ENCODE peak calls at places on chromosome 14, in nine cellular contexts. L is Karpas-422, A is fibroblast of lung, R is upper lobe of right lung, Y is psoas muscle, H is PC-3, I is BE2C, V is cardiac muscle cell, P is SK-N-SH. Q is an unnamed sample.
A peak's percentile ranks its signal among the peaks of the same experiment; 100 is the strongest.

GRCh38 chr14:103177376-103177775 is 54.1 kb downstream of the TNFAIP2 start:
- DNase-seq in L (peak; percentile 30), A (no peak), R (peak; percentile 54), Y (no peak), H (no peak), I (no peak), V (no peak), P (no peak), Q (no peak)

GRCh38 chr14:57066887-57067513 is 201.7 kb downstream of the EXOC5 start:
- DNase-seq in L (peak; percentile 82), A (peak; percentile 0), R (peak; percentile 68), Y (no peak), H (peak; percentile 79), I (peak; percentile 59), V (peak; percentile 68), P (peak; percentile 60), Q (peak; percentile 57)

GRCh38 chr14:69675246-69675583 is 63.8 kb downstream of the SUSD6 start:
- DNase-seq in L (no peak), A (no peak), R (no peak), Y (no peak), H (no peak), I (no peak), V (no peak), P (no peak), Q (no peak)

GRCh38 chr14:99191663-99192621 is 80.1 kb downstream of the BCL11B start:
- DNase-seq in L (no peak), A (peak; percentile 84), R (no peak), Y (peak; percentile 60), H (peak; percentile 53), I (no peak), V (no peak), P (no peak), Q (no peak)

GRCh38 chr14:21921453-21921852 is 247.8 kb upstream of the OR4E1 start:
- DNase-seq in L (no peak), A (no peak), R (no peak), Y (no peak), H (peak; percentile 17), I (no peak), V (no peak), P (no peak), Q (no peak)

GRCh38 chr14:58598028-58598850 is 39.5 kb upstream of the DACT1 start:
- DNase-seq in L (no peak), A (no peak), R (no peak), Y (no peak), H (no peak), I (no peak), V (no peak), P (no peak), Q (no peak)

GRCh38 chr14:60722836-60723217 is 1.3 kb downstream of the SIX4 start:
- DNase-seq in L (peak; percentile 78), A (peak; percentile 33), R (peak; percentile 61), Y (no peak), H (no peak), I (no peak), V (peak; percentile 65), P (no peak), Q (no peak)

GRCh38 chr14:32724864-32725550 is 213.7 kb upstream of the NPAS3 start:
- DNase-seq in L (no peak), A (peak; percentile 93), R (no peak), Y (no peak), H (peak; percentile 7), I (no peak), V (no peak), P (no peak), Q (no peak)

GRCh38 chr14:86423212-86423611 is 893.3 kb downstream of the FLRT2 start:
- DNase-seq in L (no peak), A (no peak), R (no peak), Y (no peak), H (no peak), I (no peak), V (no peak), P (no peak), Q (no peak)

GRCh38 chr14:50011242-50011641 is 105.1 kb downstream of the VCPKMT start:
- DNase-seq in L (no peak), A (no peak), R (no peak), Y (no peak), H (no peak), I (no peak), V (no peak), P (no peak), Q (no peak)

GRCh38 chr14:34971381-34971780 is 11.4 kb upstream of the SRP54 start:
- DNase-seq in L (no peak), A (peak; percentile 52), R (no peak), Y (no peak), H (peak; percentile 63), I (no peak), V (no peak), P (no peak), Q (no peak)

GRCh38 chr14:95200404-95200803 is 43.1 kb upstream of the DICER1 start:
- DNase-seq in L (no peak), A (no peak), R (peak; percentile 87), Y (no peak), H (no peak), I (no peak), V (peak; percentile 85), P (no peak), Q (no peak)

GRCh38 chr14:89957791-89958190 is 2.1 kb downstream of the TDP1 start:
- DNase-seq in L (no peak), A (peak; percentile 45), R (no peak), Y (no peak), H (peak; percentile 21), I (no peak), V (no peak), P (no peak), Q (no peak)

GRCh38 chr14:91877376-91877775 is 10.0 kb upstream of the TC2N start:
- DNase-seq in L (no peak), A (no peak), R (peak; percentile 34), Y (no peak), H (no peak), I (no peak), V (no peak), P (no peak), Q (no peak)
- H3K36me3 ChIP-seq in L (no peaks in the 10 kb centered on the region), A (peaks cover 6% of the 10 kb centered on the region), R (peaks cover 26% of the 10 kb centered on the region), Y (no peaks in the 10 kb centered on the region), H (no peaks in the 10 kb centered on the region), I (no peaks in the 10 kb centered on the region), V (no peaks in the 10 kb centered on the region), P (peaks cover 67% of the 10 kb centered on the region), Q (no peaks in the 10 kb centered on the region)

GRCh38 chr14:20628063-20628854 is 13.2 kb downstream of the OR6S1 start:
- DNase-seq in L (no peak), A (no peak), R (no peak), Y (no peak), H (no peak), I (no peak), V (no peak), P (no peak), Q (no peak)

GRCh38 chr14:20626274-20626673 is 15.2 kb downstream of the OR6S1 start:
- DNase-seq in L (no peak), A (no peak), R (no peak), Y (no peak), H (no peak), I (no peak), V (no peak), P (no peak), Q (no peak)

GRCh38 chr14:20624495-20625070 is 16.9 kb downstream of the OR6S1 start:
- DNase-seq in L (peak; percentile 49), A (peak; percentile 67), R (peak; percentile 86), Y (peak; percentile 69), H (no peak), I (peak; percentile 60), V (peak; percentile 49), P (no peak), Q (no peak)

GRCh38 chr14:20630340-20631022 is 11.0 kb downstream of the OR6S1 start:
- DNase-seq in L (no peak), A (peak; percentile 27), R (no peak), Y (no peak), H (peak; percentile 85), I (peak; percentile 49), V (peak; percentile 40), P (no peak), Q (no peak)

DNA sequence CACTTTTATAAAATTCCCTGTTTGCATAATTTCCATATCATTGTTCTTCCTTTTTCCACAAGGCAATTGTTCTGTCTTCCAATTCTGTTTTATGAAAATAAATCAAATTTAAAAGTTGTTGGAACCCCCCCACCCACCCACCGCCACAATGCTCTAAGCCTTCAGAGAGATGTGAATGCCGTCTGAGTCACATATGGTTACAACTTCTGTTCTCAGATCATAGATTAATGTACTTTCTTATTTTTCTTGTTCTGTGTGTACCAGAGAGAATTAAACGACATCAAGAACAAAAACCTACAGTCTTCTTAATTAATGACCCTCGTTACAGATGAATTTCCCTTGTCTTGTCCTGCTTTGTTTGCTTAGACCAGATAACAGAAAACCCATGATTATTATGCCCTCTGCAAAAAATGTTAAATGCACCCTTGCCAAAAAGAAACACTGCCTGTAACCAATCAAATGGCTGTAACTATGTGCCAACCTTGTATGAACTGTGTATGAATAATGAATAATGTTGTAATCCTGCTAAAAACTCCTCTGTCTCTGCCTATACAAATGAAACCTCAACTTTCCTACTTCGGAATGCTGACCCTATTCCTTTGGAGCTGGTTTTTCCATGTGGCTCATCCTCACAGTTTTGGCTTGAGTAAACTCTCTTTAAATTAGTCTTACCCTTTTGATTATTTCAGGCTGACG is 14.0 kb downstream of the OR6S1 start:
- DNase-seq in L (no peak), A (no peak), R (no peak), Y (no peak), H (peak; percentile 46), I (no peak), V (no peak), P (no peak), Q (no peak)
- H3K4me1 ChIP-seq in L (peaks cover 21% of the 10 kb centered on the region), A (peaks cover 6% of the 10 kb centered on the region), R (peaks cover 35% of the 10 kb centered on the region), Y (peaks cover 28% of the 10 kb centered on the region), H (peaks cover 21% of the 10 kb centered on the region), I (no peaks in the 10 kb centered on the region), V (no peaks in the 10 kb centered on the region), P (no peaks in the 10 kb centered on the region), Q (no peaks in the 10 kb centered on the region)

DNA sequence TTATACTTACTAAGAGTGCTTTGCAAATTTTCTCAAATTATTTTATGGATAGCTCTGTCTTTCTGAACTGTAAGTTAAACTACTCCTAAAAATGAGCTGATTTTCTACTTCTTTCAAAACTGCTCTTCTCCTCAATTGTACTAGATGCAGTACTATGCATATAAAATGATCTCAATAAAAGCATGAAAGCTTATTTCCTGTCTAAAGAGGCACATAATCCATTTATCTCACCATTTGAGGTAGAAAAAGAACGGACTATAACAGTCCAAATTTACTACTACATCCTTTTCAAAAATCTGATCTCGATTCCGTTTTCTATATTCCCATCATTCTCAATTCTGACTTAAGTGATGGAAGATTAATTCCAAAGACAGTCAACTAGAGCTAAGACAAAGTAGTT is 14.4 kb downstream of the SLIRP start:
- DNase-seq in L (no peak), A (no peak), R (no peak), Y (no peak), H (no peak), I (no peak), V (no peak), P (no peak), Q (no peak)
- H3K36me3 ChIP-seq in L (peaks cover 53% of the 10 kb centered on the region), A (peaks cover 3% of the 10 kb centered on the region), R (peaks cover 100% of the 10 kb centered on the region), Y (peaks cover 100% of the 10 kb centered on the region), H (peaks cover 59% of the 10 kb centered on the region), I (peaks cover 96% of the 10 kb centered on the region), V (peaks cover 79% of the 10 kb centered on the region), P (peaks cover 53% of the 10 kb centered on the region), Q (peaks cover 64% of the 10 kb centered on the region)

DNA sequence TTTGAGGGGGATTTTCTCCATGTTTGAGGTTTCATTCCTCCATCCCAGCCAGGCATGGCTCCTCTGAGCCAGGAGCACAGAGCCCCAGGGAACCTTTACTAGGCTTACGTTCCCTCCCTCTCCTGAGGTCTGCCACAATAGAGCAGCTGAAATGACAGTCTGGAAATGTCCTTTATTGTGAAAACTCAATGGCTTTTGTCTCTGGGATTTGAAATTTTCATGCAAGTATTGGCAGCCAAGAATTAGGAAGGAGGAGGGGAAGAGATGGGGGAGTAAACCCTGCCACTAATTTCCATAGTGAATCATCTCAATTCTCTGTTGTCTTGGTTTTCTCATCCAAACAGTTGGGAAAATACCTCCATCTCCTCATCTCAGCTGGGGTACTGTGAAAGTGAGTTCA is 2.6 kb upstream of the PLEKHG3 start:
- DNase-seq in L (no peak), A (no peak), R (no peak), Y (no peak), H (peak; percentile 29), I (no peak), V (no peak), P (no peak), Q (no peak)
- H3K4me1 ChIP-seq in L (no peaks in the 10 kb centered on the region), A (peaks cover 7% of the 10 kb centered on the region), R (peaks cover 34% of the 10 kb centered on the region), Y (no peaks in the 10 kb centered on the region), H (peaks cover 44% of the 10 kb centered on the region), I (peaks cover 11% of the 10 kb centered on the region), V (peaks cover 31% of the 10 kb centered on the region), P (peaks cover 6% of the 10 kb centered on the region), Q (peaks cover 2% of the 10 kb centered on the region)

Q was measured in NT2/D1.